ENCODE peak calls at places on chromosome 9, in five cellular contexts. Q, Z, W, I and C are unnamed samples.

GRCh38 chr9:132507670-132508469 is 74.5 kb upstream of the BARHL1 start:
- DNase-seq in W (peak), Q (peak), Z (peak), I (peak), C (peak)

GRCh38 chr9:127904518-127904887 is 5.1 kb upstream of the ST6GALNAC6 start:
- DNase-seq in W (no peak), Q (peak), I (no peak), Z (no peak), C (no peak)

GRCh38 chr9:72485821-72486605 is 35.4 kb upstream of the TMC1 start:
- DNase-seq in Q (no peak), Z (no peak), I (no peak), W (no peak), C (no peak)

GRCh38 chr9:93582115-93582514 is 5.7 kb downstream of the PHF2 start:
- DNase-seq in Z (no peak), I (no peak), Q (no peak), W (no peak), C (no peak)

GRCh38 chr9:130665431-130666392 is 1.3 kb downstream of the PRDM12 start:
- DNase-seq in Z (no peak), I (no peak), W (no peak), Q (peak), C (no peak)

GRCh38 chr9:129619787-129620668 is 873 bp downstream of the C9orf50 start:
- DNase-seq in Z (no peak), W (no peak), Q (no peak), I (no peak), C (no peak)

GRCh38 chr9:99147177-99147576 is 42.3 kb downstream of the TGFBR1 start:
- DNase-seq in Q (no peak), Z (no peak), W (no peak), I (no peak), C (no peak)

GRCh38 chr9:113376634-113377531 is at the start of gene HDHD3:
- DNase-seq in Q (peak), Z (peak), W (peak), I (peak), C (peak)

GRCh38 chr9:15355669-15356068 is 48.7 kb upstream of the TTC39B start:
- DNase-seq in Z (no peak), W (no peak), I (no peak), Q (peak), C (no peak)

GRCh38 chr9:120587357-120587756 is 7.4 kb upstream of the CDK5RAP2 start:
- DNase-seq in I (no peak), Q (no peak), W (no peak), Z (no peak), C (no peak)

GRCh38 chr9:69504058-69504457 is 168.1 kb downstream of the APBA1 start:
- DNase-seq in Z (no peak), Q (no peak), W (no peak), I (no peak), C (no peak)

GRCh38 chr9:127222388-127223095 is 42.0 kb upstream of the GARNL3 start:
- DNase-seq in Q (no peak), Z (no peak), I (no peak), W (no peak), C (no peak)

GRCh38 chr9:129131300-129132145 is 20.3 kb downstream of the PTPA start:
- DNase-seq in Z (peak), I (peak), W (peak), Q (peak), C (peak)

GRCh38 chr9:111301195-111301594 is 28.8 kb downstream of the OR2K2 start:
- DNase-seq in W (peak), I (no peak), Z (no peak), Q (no peak), C (no peak)

GRCh38 chr9:137156567-137157375 is 13.1 kb downstream of the LRRC26 start:
- DNase-seq in W (peak), I (peak), Q (no peak), Z (peak), C (peak)

GRCh38 chr9:89550516-89550915 is 52.6 kb upstream of the SEMA4D start:
- DNase-seq in Q (no peak), W (no peak), Z (no peak), I (no peak), C (no peak)

GRCh38 chr9:102237520-102237919 is 499.1 kb upstream of the GRIN3A start:
- DNase-seq in W (no peak), Q (no peak), Z (no peak), I (no peak), C (no peak)

GRCh38 chr9:134422301-134422700 is 96.0 kb downstream of the RXRA start:
- DNase-seq in I (no peak), Q (no peak), Z (no peak), W (no peak), C (no peak)

GRCh38 chr9:73853547-73853946 is 643.6 kb upstream of the RORB start:
- DNase-seq in Z (no peak), W (no peak), Q (no peak), I (no peak), C (no peak)

GRCh38 chr9:37033753-37034319 is at the start of gene PAX5:
- DNase-seq in Q (no peak), Z (no peak), W (no peak), I (no peak), C (no peak)

GRCh38 chr9:128718047-128718446 is 5.9 kb downstream of the ZDHHC12 start:
- DNase-seq in W (no peak), I (no peak), Z (no peak), Q (no peak), C (no peak)

GRCh38 chr9:97668485-97668884 is 28.7 kb downstream of the XPA start:
- DNase-seq in Z (no peak), W (no peak), I (no peak), Q (no peak), C (no peak)

GRCh38 chr9:128689820-128690683 is 1.0 kb downstream of the SET start:
- DNase-seq in Q (peak), W (peak), I (peak), Z (peak), C (peak)

GRCh38 chr9:87610200-87611155 is 112.8 kb downstream of the DAPK1 start:
- DNase-seq in I (no peak), W (peak), Q (peak), Z (no peak), C (no peak)

GRCh38 chr9:79196606-79197005 is 375.2 kb upstream of the TLE4 start:
- DNase-seq in Q (no peak), I (no peak), W (peak), Z (no peak), C (no peak)

GRCh38 chr9:9142001-9142400 is 1342.4 kb upstream of the DMAC1 start:
- DNase-seq in I (no peak), W (no peak), Z (no peak), Q (no peak), C (no peak)

GRCh38 chr9:764105-764524 is 77.4 kb upstream of the DMRT1 start:
- DNase-seq in W (peak), I (peak), Z (no peak), Q (peak), C (no peak)

GRCh38 chr9:78280982-78281668 is 15.8 kb upstream of the PSAT1 start:
- DNase-seq in I (no peak), Q (no peak), W (peak), Z (no peak), C (no peak)

GRCh38 chr9:33884856-33885701 is 68.1 kb downstream of the UBE2R2 start:
- DNase-seq in Z (no peak), I (no peak), W (peak), Q (no peak), C (no peak)

GRCh38 chr9:27407966-27408365 is 111.0 kb upstream of the EQTN start:
- DNase-seq in W (peak), Q (peak), I (no peak), Z (no peak), C (no peak)

GRCh38 chr9:96478829-96479371 is 28.9 kb downstream of the HABP4 start:
- DNase-seq in W (peak), Q (no peak), Z (no peak), I (no peak), C (no peak)

GRCh38 chr9:82997471-82998140 is 65.3 kb downstream of the RASEF start:
- DNase-seq in W (no peak), Z (no peak), I (no peak), Q (no peak), C (no peak)